ENCODE peak calls at places on chromosomes 7 and 10, in eight cellular contexts. L is HL-60; D is stimulated activated CD4-positive, alpha-beta T cell treated with anti-CD3 and anti-CD28 coated beads, Interleukin-1b, Interleukin-23, amount 100 ng/mL, for 1 hour; A is CD8-positive, alpha-beta T cell; X is A172; K is WERI-Rb-1; P is stimulated activated naive CD4-positive, alpha-beta T cell; E is AG10803. J is an unnamed sample.

GRCh38 chr10:46106410-46107255 is 60.6 kb upstream of the MSMB start:
- DNase-seq in D (no peak), P (peak; percentile 45), X (peak; percentile 54), K (peak; percentile 82), E (peak; percentile 25), A (peak; percentile 46), L (peak; percentile 70), J (no peak)

GRCh38 chr7:24617957-24618616 is 44.8 kb downstream of the PALS2 start:
- DNase-seq in A (no peak), P (no peak), E (no peak), L (no peak), K (no peak), D (no peak), X (no peak), J (no peak)

GRCh38 chr7:64599341-64599740 is 36.5 kb upstream of the ZNF680 start:
- DNase-seq in X (no peak), D (no peak), A (no peak), K (no peak), L (peak; percentile 64), P (no peak), E (no peak), J (no peak)

GRCh38 chr10:469947-470338 is 219.5 kb downstream of the DIP2C start:
- DNase-seq in E (no peak), L (no peak), K (no peak), P (no peak), X (no peak), D (no peak), A (no peak), J (no peak)

GRCh38 chr7:124459101-124460052 is 306.2 kb downstream of the GPR37 start:
- DNase-seq in X (peak; percentile 91), A (no peak), D (no peak), L (no peak), P (no peak), E (peak; percentile 91), K (no peak), J (no peak)

GRCh38 chr7:12609556-12609955 is 39.0 kb downstream of the SCIN start:
- DNase-seq in X (no peak), P (no peak), D (no peak), L (no peak), E (peak; percentile 9), A (no peak), K (no peak), J (no peak)

GRCh38 chr7:56449762-56450161 is 333.5 kb upstream of the NUPR2 start:
- DNase-seq in L (no peak), D (no peak), A (no peak), E (no peak), P (no peak), K (no peak), X (no peak), J (no peak)

GRCh38 chr10:109592391-109592790 is 330.9 kb downstream of the XPNPEP1 start:
- DNase-seq in D (no peak), X (no peak), E (no peak), L (no peak), P (no peak), K (no peak), A (no peak), J (no peak)

GRCh38 chr7:93920496-93921189 is 892 bp upstream of the GNG11 start:
- DNase-seq in A (no peak), E (peak; percentile 35), L (no peak), K (no peak), X (no peak), D (no peak), P (no peak), J (no peak)

GRCh38 chr7:98420966-98421612 is 20.2 kb upstream of the BAIAP2L1 start:
- DNase-seq in P (peak; percentile 25), A (peak; percentile 66), K (peak; percentile 84), L (peak; percentile 25), D (peak; percentile 32), E (no peak), X (peak; percentile 52), J (no peak)

GRCh38 chr10:58399410-58399809 is 14.2 kb downstream of the TFAM start:
- DNase-seq in A (no peak), K (no peak), D (no peak), E (peak; percentile 48), X (no peak), P (no peak), L (no peak), J (no peak)

GRCh38 chr7:105636982-105637381 is 55.7 kb upstream of the EFCAB10 start:
- DNase-seq in A (no peak), L (no peak), K (no peak), D (no peak), E (no peak), P (no peak), X (no peak), J (no peak)

GRCh38 chr10:87596351-87596750 is 63.3 kb upstream of the PAPSS2 start:
- DNase-seq in E (no peak), D (no peak), K (no peak), P (no peak), X (no peak), L (peak; percentile 8), A (no peak), J (no peak)

GRCh38 chr7:30396379-30396778 is 82.2 kb downstream of the NOD1 start:
- DNase-seq in K (no peak), P (no peak), X (no peak), A (no peak), L (peak; percentile 19), D (no peak), E (no peak), J (no peak)

GRCh38 chr7:143040209-143040710 is 11.9 kb upstream of the OR6V1 start:
- DNase-seq in P (no peak), K (no peak), E (peak; percentile 34), L (no peak), A (no peak), X (no peak), D (no peak), J (no peak)

GRCh38 chr7:102220229-102220850 is 66.3 kb upstream of the SH2B2 start:
- DNase-seq in D (no peak), X (no peak), P (no peak), E (no peak), A (no peak), L (no peak), K (no peak), J (no peak)

GRCh38 chr7:6385110-6385792 is 62.5 kb downstream of the DAGLB start:
- DNase-seq in X (peak; percentile 98), L (no peak), K (no peak), D (no peak), A (no peak), P (no peak), E (peak; percentile 92), J (no peak)

GRCh38 chr10:6328708-6329423 is 126.1 kb downstream of the PFKFB3 start:
- DNase-seq in X (no peak), E (no peak), P (no peak), K (no peak), L (no peak), D (no peak), A (no peak), J (no peak)

GRCh38 chr7:25391295-25391861 is 163.1 kb upstream of the NPVF start:
- DNase-seq in L (no peak), K (no peak), X (peak; percentile 18), A (no peak), P (no peak), D (no peak), E (peak; percentile 27), J (no peak)

GRCh38 chr10:69645751-69646687 is 16.0 kb downstream of the FAM241B start:
- DNase-seq in X (no peak), E (no peak), D (no peak), A (no peak), K (no peak), L (no peak), P (no peak), J (no peak)

GRCh38 chr10:21975378-21975990 is 28.0 kb downstream of the DNAJC1 start:
- DNase-seq in L (no peak), E (peak; percentile 29), A (no peak), K (no peak), P (no peak), X (no peak), D (no peak), J (no peak)

GRCh38 chr10:73060738-73061635 is 35.7 kb downstream of the P4HA1 start:
- DNase-seq in P (no peak), A (no peak), X (peak; percentile 60), D (no peak), L (peak; percentile 18), E (peak; percentile 30), K (no peak), J (no peak)

GRCh38 chr10:50991496-50992355 is 82.6 kb upstream of the PRKG1 start:
- DNase-seq in D (no peak), A (no peak), X (no peak), L (no peak), K (no peak), P (no peak), E (peak; percentile 78), J (no peak)

GRCh38 chr7:139915864-139916716 is 87.0 kb downstream of the TBXAS1 start:
- DNase-seq in A (peak; percentile 15), K (no peak), X (peak; percentile 97), L (peak; percentile 75), D (no peak), E (peak; percentile 96), P (no peak), J (no peak)

GRCh38 chr7:5396542-5396941 is 27.1 kb downstream of the TNRC18 start:
- DNase-seq in D (no peak), L (peak; percentile 85), P (peak; percentile 46), K (no peak), A (peak; percentile 69), E (peak; percentile 61), X (no peak), J (no peak)

GRCh38 chr10:53771701-53772100 is 999.1 kb upstream of the MBL2 start:
- DNase-seq in E (no peak), A (no peak), X (no peak), L (no peak), K (no peak), P (no peak), D (no peak), J (no peak)

GRCh38 chr10:61359452-61359851 is 93.7 kb downstream of the TMEM26 start:
- DNase-seq in L (no peak), D (no peak), P (no peak), A (no peak), E (no peak), K (no peak), X (no peak), J (no peak)

GRCh38 chr7:93015193-93016084 is 102.3 kb downstream of the SAMD9 start:
- DNase-seq in L (no peak), X (no peak), K (no peak), A (no peak), D (no peak), E (peak; percentile 83), P (no peak), J (no peak)

GRCh38 chr10:95610727-95611126 is 45.8 kb downstream of the ALDH18A1 start:
- DNase-seq in K (no peak), P (no peak), D (no peak), E (no peak), A (no peak), L (no peak), X (no peak), J (no peak)

GRCh38 chr10:68096913-68097509 is 12.3 kb upstream of the MYPN start:
- DNase-seq in D (no peak), E (peak; percentile 93), X (peak; percentile 97), A (no peak), P (no peak), K (no peak), L (no peak), J (no peak)

GRCh38 chr10:32379314-32379949 is 32.5 kb upstream of the EPC1 start:
- DNase-seq in E (peak; percentile 62), L (peak; percentile 26), A (peak; percentile 25), X (peak; percentile 70), D (no peak), K (no peak), P (peak; percentile 18), J (no peak)

GRCh38 chr10:16890691-16891090 is 73.5 kb upstream of the RSU1 start:
- DNase-seq in P (no peak), L (no peak), E (peak; percentile 16), K (no peak), X (no peak), D (no peak), A (no peak), J (no peak)

GRCh38 chr7:74464931-74465906 is 11.5 kb downstream of the GTF2IRD1 start:
- DNase-seq in K (no peak), A (no peak), E (no peak), L (no peak), X (no peak), D (no peak), P (no peak), J (no peak)

GRCh38 chr10:17737021-17737965 is 14.7 kb upstream of the TMEM236 start:
- DNase-seq in D (no peak), K (no peak), L (no peak), P (no peak), X (peak; percentile 43), A (no peak), E (peak; percentile 54), J (no peak)